ENCODE peak calls at places on chromosomes 1 and 21, in four cellular contexts. One of them, this sample, is unnamed. For H3K9me3, the result is how much of the 10 kb centered on the place peaks cover.

GRCh38 chr1:118151312-118151937 is 33.6 kb downstream of the SPAG17 start:
- DNase-seq in kidney: no peak
- DNase-seq in psoas muscle: peak
- DNase-seq in body of pancreas: peak
- DNase-seq in this sample: peak

GRCh38 chr1:219236933-219237610 is 63.4 kb downstream of the LYPLAL1 start:
- DNase-seq in kidney: no peak
- DNase-seq in psoas muscle: no peak
- DNase-seq in body of pancreas: no peak
- DNase-seq in this sample: no peak

GRCh38 chr1:84862810-84863251 is 30.2 kb downstream of the LPAR3 start:
- DNase-seq in kidney: no peak
- DNase-seq in psoas muscle: no peak
- DNase-seq in body of pancreas: no peak
- DNase-seq in this sample: no peak

GRCh38 chr1:189859385-189859977 is 618.2 kb downstream of the BRINP3 start:
- DNase-seq in kidney: no peak
- DNase-seq in psoas muscle: no peak
- DNase-seq in body of pancreas: no peak
- DNase-seq in this sample: no peak

GRCh38 chr1:177170756-177171535 is at the start of gene BRINP2:
- DNase-seq in kidney: peak
- DNase-seq in psoas muscle: peak
- DNase-seq in body of pancreas: peak
- DNase-seq in this sample: peak

GRCh38 chr1:203046984-203047630 is 20.8 kb downstream of the PPFIA4 start:
- DNase-seq in kidney: peak
- DNase-seq in psoas muscle: no peak
- DNase-seq in body of pancreas: no peak
- DNase-seq in this sample: no peak

GRCh38 chr1:29248409-29248808 is 12.1 kb downstream of the PTPRU start:
- DNase-seq in kidney: no peak
- DNase-seq in psoas muscle: no peak
- DNase-seq in body of pancreas: no peak
- DNase-seq in this sample: no peak

GRCh38 chr1:59767119-59767518 is 47.6 kb upstream of the HOOK1 start:
- DNase-seq in kidney: no peak
- DNase-seq in psoas muscle: no peak
- DNase-seq in body of pancreas: no peak
- DNase-seq in this sample: no peak

GRCh38 chr1:40868051-40868723 is 6.0 kb upstream of the CITED4 start:
- DNase-seq in kidney: no peak
- DNase-seq in psoas muscle: no peak
- DNase-seq in body of pancreas: no peak
- DNase-seq in this sample: no peak

GRCh38 chr1:38454236-38454635 is 405.3 kb downstream of the RRAGC start:
- DNase-seq in kidney: no peak
- DNase-seq in psoas muscle: no peak
- DNase-seq in body of pancreas: no peak
- DNase-seq in this sample: no peak

GRCh38 chr1:167304165-167304564 is 83.5 kb downstream of the POU2F1 start:
- DNase-seq in kidney: no peak
- DNase-seq in psoas muscle: no peak
- DNase-seq in body of pancreas: no peak
- DNase-seq in this sample: no peak

GRCh38 chr21:39184050-39184980 is 1.1 kb upstream of the PSMG1 start:
- DNase-seq in kidney: no peak
- DNase-seq in psoas muscle: no peak
- DNase-seq in body of pancreas: no peak
- DNase-seq in this sample: no peak

GRCh38 chr1:150072959-150073358 is 5.4 kb downstream of the VPS45 start:
- DNase-seq in kidney: no peak
- DNase-seq in psoas muscle: no peak
- DNase-seq in body of pancreas: no peak
- DNase-seq in this sample: no peak

GRCh38 chr21:33433001-33433400 is 29.8 kb downstream of the IFNGR2 start:
- DNase-seq in kidney: no peak
- DNase-seq in psoas muscle: no peak
- DNase-seq in body of pancreas: no peak
- DNase-seq in this sample: no peak

GRCh38 chr1:157868664-157869063 is 27.1 kb upstream of the CD5L start:
- DNase-seq in kidney: no peak
- DNase-seq in psoas muscle: no peak
- DNase-seq in body of pancreas: no peak
- DNase-seq in this sample: no peak

GRCh38 chr1:116760996-116761665 is 6.9 kb downstream of the CD2 start:
- DNase-seq in kidney: no peak
- DNase-seq in psoas muscle: no peak
- DNase-seq in body of pancreas: no peak
- DNase-seq in this sample: no peak

GRCh38 chr1:42753070-42753469 is 13.0 kb upstream of the CLDN19 start:
- DNase-seq in kidney: no peak
- DNase-seq in psoas muscle: no peak
- DNase-seq in body of pancreas: no peak
- DNase-seq in this sample: no peak

GRCh38 chr1:6600410-6601048 is 2.1 kb downstream of the KLHL21 start:
- DNase-seq in kidney: peak
- DNase-seq in psoas muscle: peak
- DNase-seq in body of pancreas: no peak
- DNase-seq in this sample: no peak

GRCh38 chr21:37532868-37533780 is 166.6 kb downstream of the DYRK1A start:
- DNase-seq in kidney: peak
- DNase-seq in psoas muscle: no peak
- DNase-seq in body of pancreas: no peak
- DNase-seq in this sample: peak

GRCh38 chr21:35090403-35090802 is 41.3 kb upstream of the RUNX1 start:
- DNase-seq in kidney: no peak
- DNase-seq in psoas muscle: no peak
- DNase-seq in body of pancreas: no peak
- DNase-seq in this sample: no peak

GRCh38 chr1:11657654-11658053 is 3.0 kb downstream of the FBXO44 start:
- DNase-seq in kidney: no peak
- DNase-seq in psoas muscle: no peak
- DNase-seq in body of pancreas: no peak
- DNase-seq in this sample: no peak

GRCh38 chr1:230919201-230919600 is 50.9 kb upstream of the C1orf198 start:
- DNase-seq in kidney: no peak
- DNase-seq in psoas muscle: no peak
- DNase-seq in body of pancreas: no peak
- DNase-seq in this sample: no peak

GRCh38 chr21:41141031-41141457 is 26.9 kb upstream of the BACE2 start:
- DNase-seq in kidney: no peak
- DNase-seq in psoas muscle: no peak
- DNase-seq in body of pancreas: peak
- DNase-seq in this sample: no peak

GRCh38 chr21:44865561-44866280 is 7.8 kb downstream of the PTTG1IP start:
- DNase-seq in kidney: peak
- DNase-seq in psoas muscle: no peak
- DNase-seq in body of pancreas: no peak
- DNase-seq in this sample: no peak

GRCh38 chr1:115837386-115837761 is 3.6 kb downstream of the NHLH2 start:
- DNase-seq in kidney: no peak
- DNase-seq in psoas muscle: no peak
- DNase-seq in body of pancreas: no peak
- DNase-seq in this sample: no peak

GRCh38 chr1:233901495-233901894 is 3.0 kb upstream of the SLC35F3 start:
- DNase-seq in kidney: no peak
- DNase-seq in psoas muscle: no peak
- DNase-seq in body of pancreas: no peak
- DNase-seq in this sample: no peak

GRCh38 chr1:119372493-119373086 is 4.0 kb downstream of the HAO2 start:
- DNase-seq in kidney: no peak
- DNase-seq in psoas muscle: no peak
- DNase-seq in body of pancreas: no peak
- DNase-seq in this sample: peak

GRCh38 chr1:52574594-52574993 is 21.7 kb upstream of the TUT4 start:
- DNase-seq in kidney: no peak
- DNase-seq in psoas muscle: no peak
- DNase-seq in body of pancreas: no peak
- DNase-seq in this sample: no peak

GRCh38 chr1:192709544-192709943 is 73.6 kb downstream of the RGS13 start:
- DNase-seq in kidney: no peak
- DNase-seq in psoas muscle: no peak
- DNase-seq in body of pancreas: no peak
- DNase-seq in this sample: no peak

GRCh38 chr1:175388286-175388685 is 195.7 kb upstream of the KIAA0040 start:
- DNase-seq in kidney: no peak
- DNase-seq in psoas muscle: no peak
- DNase-seq in body of pancreas: no peak
- DNase-seq in this sample: no peak

GRCh38 chr1:151005729-151006330 is 872 bp downstream of the MINDY1 start:
- DNase-seq in kidney: no peak
- DNase-seq in psoas muscle: no peak
- DNase-seq in body of pancreas: no peak
- DNase-seq in this sample: no peak

GRCh38 chr1:40362699-40363098 is 10.8 kb upstream of the SMAP2 start:
- DNase-seq in kidney: no peak
- DNase-seq in psoas muscle: no peak
- DNase-seq in body of pancreas: no peak
- DNase-seq in this sample: no peak

GRCh38 chr1:114025609-114026401 is 46.5 kb downstream of the OLFML3 start:
- DNase-seq in kidney: no peak
- DNase-seq in psoas muscle: no peak
- DNase-seq in body of pancreas: no peak
- DNase-seq in this sample: no peak

GRCh38 chr1:109632671-109633346 is 13.2 kb downstream of the AMPD2 start:
- DNase-seq in kidney: peak
- DNase-seq in psoas muscle: no peak
- DNase-seq in body of pancreas: no peak
- DNase-seq in this sample: no peak

GRCh38 chr1:201250326-201251011 is 32.8 kb upstream of the PKP1 start:
- DNase-seq in kidney: peak
- DNase-seq in psoas muscle: no peak
- DNase-seq in body of pancreas: no peak
- DNase-seq in this sample: peak

GRCh38 chr1:25967308-25967707 is 30.6 kb downstream of the PAFAH2 start:
- DNase-seq in kidney: no peak
- DNase-seq in psoas muscle: no peak
- DNase-seq in body of pancreas: no peak
- DNase-seq in this sample: no peak

GRCh38 chr1:27604579-27605299 is 795 bp upstream of the AHDC1 start:
- DNase-seq in kidney: no peak
- DNase-seq in psoas muscle: no peak
- DNase-seq in body of pancreas: no peak
- DNase-seq in this sample: no peak

GRCh38 chr21:39807738-39808137 is 59.5 kb upstream of the PCP4 start:
- DNase-seq in kidney: no peak
- DNase-seq in psoas muscle: no peak
- DNase-seq in body of pancreas: no peak
- DNase-seq in this sample: no peak

GRCh38 chr1:28395181-28395580 is 25.6 kb downstream of the PHACTR4 start:
- DNase-seq in kidney: no peak
- DNase-seq in psoas muscle: no peak
- DNase-seq in body of pancreas: no peak
- DNase-seq in this sample: no peak

GRCh38 chr1:1373493-1374067 is 1.4 kb downstream of the AURKAIP1 start:
- DNase-seq in kidney: no peak
- DNase-seq in psoas muscle: peak
- DNase-seq in body of pancreas: no peak
- DNase-seq in this sample: no peak
- H3K4me3 ChIP-seq in kidney: peak
- H3K4me3 ChIP-seq in psoas muscle: peak
- H3K4me3 ChIP-seq in body of pancreas: no peak
- H3K4me3 ChIP-seq in this sample: no peak

GRCh38 chr1:153658400-153659174 is at the start of gene SNAPIN:
- DNase-seq in kidney: peak
- DNase-seq in psoas muscle: peak
- DNase-seq in body of pancreas: peak
- DNase-seq in this sample: peak
- TF ChIP-seq CTCF in kidney: no peak
- TF ChIP-seq CTCF in psoas muscle: no peak
- TF ChIP-seq CTCF in body of pancreas: peak
- TF ChIP-seq CTCF in this sample: no peak

DNA sequence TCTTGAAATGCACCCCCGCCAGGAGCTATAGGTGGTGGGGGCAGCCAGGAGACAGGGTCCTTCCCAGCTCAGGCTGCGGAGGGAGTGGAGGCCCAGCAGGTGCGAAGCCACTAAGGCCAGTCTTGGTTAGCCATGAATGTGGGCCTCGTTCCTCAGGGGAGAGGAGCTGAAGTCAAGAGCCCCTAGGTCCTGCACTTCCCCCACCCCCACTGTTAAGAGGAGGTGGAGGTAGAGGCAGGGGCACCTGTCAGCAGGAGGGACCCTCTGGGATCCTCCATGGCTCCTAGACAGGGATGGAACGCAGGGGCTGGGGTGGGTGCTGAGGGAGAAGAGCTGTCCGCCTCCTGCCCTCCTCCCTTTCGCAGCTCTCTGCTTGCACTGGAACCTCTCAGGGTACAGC is 37.1 kb downstream of the MATN1 start:
- DNase-seq in kidney: no peak
- DNase-seq in psoas muscle: peak
- DNase-seq in body of pancreas: peak
- DNase-seq in this sample: no peak
- H3K9me3 ChIP-seq in kidney: under half
- H3K9me3 ChIP-seq in psoas muscle: under half
- H3K9me3 ChIP-seq in body of pancreas: under half
- H3K9me3 ChIP-seq in this sample: under half

GRCh38 chr1:206833131-206833530 is 32.3 kb upstream of the IL20 start:
- DNase-seq in kidney: no peak
- DNase-seq in psoas muscle: no peak
- DNase-seq in body of pancreas: no peak
- DNase-seq in this sample: no peak
- H3K4me3 ChIP-seq in kidney: no peak
- H3K4me3 ChIP-seq in psoas muscle: no peak
- H3K4me3 ChIP-seq in body of pancreas: no peak
- H3K4me3 ChIP-seq in this sample: no peak

DNA sequence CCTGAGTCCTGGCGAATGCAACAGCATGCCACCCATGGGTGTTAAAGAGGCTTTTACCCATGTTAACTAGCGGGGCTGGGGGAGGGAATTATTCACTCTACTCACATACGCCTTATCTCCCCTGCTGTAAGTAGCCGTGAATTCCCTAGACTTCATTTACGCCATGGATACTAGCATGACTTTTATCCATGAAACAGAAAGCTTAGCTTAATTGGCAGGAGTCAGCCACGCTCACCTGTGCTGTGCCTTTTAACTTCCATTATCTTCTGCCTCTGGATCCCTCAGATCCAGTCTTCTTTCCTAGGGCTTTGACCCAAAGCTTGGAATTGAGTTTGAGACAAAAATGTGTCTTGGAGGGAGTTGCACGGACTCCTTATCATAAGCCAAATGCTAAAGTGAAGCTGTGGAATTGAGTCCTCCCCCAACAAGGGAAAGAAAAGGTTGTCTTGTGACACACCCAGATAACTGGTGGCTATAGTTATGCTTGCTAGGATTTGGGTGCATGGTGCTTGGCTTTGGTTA is 9.7 kb upstream of the NASP start:
- DNase-seq in kidney: no peak
- DNase-seq in psoas muscle: no peak
- DNase-seq in body of pancreas: no peak
- DNase-seq in this sample: no peak
- TF ChIP-seq CTCF in kidney: no peak
- TF ChIP-seq CTCF in psoas muscle: no peak
- TF ChIP-seq CTCF in body of pancreas: no peak
- TF ChIP-seq CTCF in this sample: no peak

GRCh38 chr1:20819818-20820217 is 32.7 kb upstream of the HP1BP3 start:
- DNase-seq in kidney: no peak
- DNase-seq in psoas muscle: no peak
- DNase-seq in body of pancreas: no peak
- DNase-seq in this sample: no peak
- H3K9me3 ChIP-seq in kidney: under half
- H3K9me3 ChIP-seq in psoas muscle: under half
- H3K9me3 ChIP-seq in body of pancreas: under half
- H3K9me3 ChIP-seq in this sample: under half

This sample was measured in thyroid gland.